ENCODE peak calls at places on chromosome 12, in five cellular contexts. One of them, this sample, is unnamed.

GRCh38 chr12:92468358-92469020 is 234.3 kb upstream of the PLEKHG7 start:
- DNase-seq in H1: no peak
- DNase-seq in K562: no peak
- DNase-seq in HepG2: no peak
- DNase-seq in A549: no peak
- DNase-seq in this sample: no peak

GRCh38 chr12:14473707-14474287 is 93.9 kb downstream of the PLBD1 start:
- DNase-seq in HepG2: peak
- DNase-seq in K562: no peak
- DNase-seq in H1: no peak
- DNase-seq in A549: no peak
- DNase-seq in this sample: no peak

GRCh38 chr12:115375188-115375991 is 691.4 kb upstream of the TBX3 start:
- DNase-seq in A549: no peak
- DNase-seq in H1: no peak
- DNase-seq in K562: no peak
- DNase-seq in HepG2: peak
- DNase-seq in this sample: peak

GRCh38 chr12:5101686-5102085 is 58.0 kb downstream of the KCNA5 start:
- DNase-seq in K562: no peak
- DNase-seq in A549: no peak
- DNase-seq in HepG2: no peak
- DNase-seq in H1: no peak
- DNase-seq in this sample: no peak

GRCh38 chr12:3743803-3744202 is 9.1 kb downstream of the CRACR2A start:
- DNase-seq in HepG2: no peak
- DNase-seq in H1: no peak
- DNase-seq in A549: no peak
- DNase-seq in K562: no peak
- DNase-seq in this sample: peak

GRCh38 chr12:106416273-106416672 is 58.7 kb downstream of the POLR3B start:
- DNase-seq in A549: no peak
- DNase-seq in HepG2: no peak
- DNase-seq in H1: no peak
- DNase-seq in K562: no peak
- DNase-seq in this sample: no peak

GRCh38 chr12:60345442-60345841 is 749.6 kb downstream of the SLC16A7 start:
- DNase-seq in K562: no peak
- DNase-seq in HepG2: no peak
- DNase-seq in A549: no peak
- DNase-seq in H1: no peak
- DNase-seq in this sample: no peak

GRCh38 chr12:77980782-77981181 is 150.1 kb downstream of the NAV3 start:
- DNase-seq in K562: no peak
- DNase-seq in A549: no peak
- DNase-seq in H1: no peak
- DNase-seq in HepG2: no peak
- DNase-seq in this sample: no peak

GRCh38 chr12:71626098-71626497 is 37.5 kb downstream of the ZFC3H1 start:
- DNase-seq in A549: no peak
- DNase-seq in K562: no peak
- DNase-seq in HepG2: no peak
- DNase-seq in H1: no peak
- DNase-seq in this sample: no peak

GRCh38 chr12:39532448-39532847 is 87.2 kb downstream of the ABCD2 start:
- DNase-seq in K562: no peak
- DNase-seq in A549: no peak
- DNase-seq in HepG2: no peak
- DNase-seq in H1: no peak
- DNase-seq in this sample: no peak

GRCh38 chr12:9782547-9783382 is 22.1 kb upstream of the CD69 start:
- DNase-seq in HepG2: no peak
- DNase-seq in A549: no peak
- DNase-seq in H1: no peak
- DNase-seq in K562: no peak
- DNase-seq in this sample: no peak

GRCh38 chr12:110200124-110200417 is 75.9 kb downstream of the IFT81 start:
- DNase-seq in HepG2: peak
- DNase-seq in K562: no peak
- DNase-seq in H1: no peak
- DNase-seq in A549: no peak
- DNase-seq in this sample: no peak

GRCh38 chr12:112852127-112852526 is 54.6 kb upstream of the OAS1 start:
- DNase-seq in HepG2: no peak
- DNase-seq in K562: no peak
- DNase-seq in A549: no peak
- DNase-seq in H1: no peak
- DNase-seq in this sample: no peak

GRCh38 chr12:96091833-96092232 is 56.4 kb upstream of the LTA4H start:
- DNase-seq in HepG2: peak
- DNase-seq in A549: no peak
- DNase-seq in K562: no peak
- DNase-seq in H1: no peak
- DNase-seq in this sample: no peak

GRCh38 chr12:113900711-113901110 is 65.4 kb downstream of the RBM19 start:
- DNase-seq in A549: no peak
- DNase-seq in HepG2: no peak
- DNase-seq in K562: no peak
- DNase-seq in H1: no peak
- DNase-seq in this sample: no peak

GRCh38 chr12:76337583-76337982 is 10.6 kb downstream of the BBS10 start:
- DNase-seq in HepG2: no peak
- DNase-seq in H1: no peak
- DNase-seq in A549: no peak
- DNase-seq in K562: no peak
- DNase-seq in this sample: no peak

GRCh38 chr12:116361404-116362223 is 84.1 kb upstream of the MED13L start:
- DNase-seq in A549: no peak
- DNase-seq in HepG2: no peak
- DNase-seq in H1: no peak
- DNase-seq in K562: no peak
- DNase-seq in this sample: no peak

GRCh38 chr12:48925218-48925871 is at the start of gene FKBP11:
- DNase-seq in H1: peak
- DNase-seq in K562: no peak
- DNase-seq in A549: peak
- DNase-seq in HepG2: no peak
- DNase-seq in this sample: peak

GRCh38 chr12:56258068-56258819 is at the start of gene ANKRD52:
- DNase-seq in K562: peak
- DNase-seq in H1: peak
- DNase-seq in HepG2: peak
- DNase-seq in A549: peak
- DNase-seq in this sample: no peak

GRCh38 chr12:47954058-47954457 is 9.3 kb upstream of the TMEM106C start:
- DNase-seq in A549: no peak
- DNase-seq in K562: no peak
- DNase-seq in H1: no peak
- DNase-seq in HepG2: no peak
- DNase-seq in this sample: no peak

GRCh38 chr12:124545508-124546418 is 21.6 kb downstream of the NCOR2 start:
- DNase-seq in H1: no peak
- DNase-seq in HepG2: no peak
- DNase-seq in K562: no peak
- DNase-seq in A549: no peak
- DNase-seq in this sample: peak

GRCh38 chr12:110693731-110694130 is 4.8 kb upstream of the HVCN1 start:
- DNase-seq in HepG2: no peak
- DNase-seq in H1: no peak
- DNase-seq in A549: no peak
- DNase-seq in K562: no peak
- DNase-seq in this sample: no peak

GRCh38 chr12:123064885-123065619 is 84.6 kb downstream of the ARL6IP4 start:
- DNase-seq in K562: no peak
- DNase-seq in HepG2: no peak
- DNase-seq in H1: no peak
- DNase-seq in A549: no peak
- DNase-seq in this sample: no peak

GRCh38 chr12:62814243-62814642 is 120.7 kb downstream of the PPM1H start:
- DNase-seq in H1: no peak
- DNase-seq in HepG2: no peak
- DNase-seq in K562: no peak
- DNase-seq in A549: no peak
- DNase-seq in this sample: no peak

GRCh38 chr12:121232163-121232562 is 22.2 kb downstream of the P2RX4 start:
- DNase-seq in H1: no peak
- DNase-seq in HepG2: no peak
- DNase-seq in A549: no peak
- DNase-seq in K562: no peak
- DNase-seq in this sample: no peak

GRCh38 chr12:28192145-28192544 is 1.9 kb downstream of the CCDC91 start:
- DNase-seq in H1: no peak
- DNase-seq in K562: peak
- DNase-seq in HepG2: no peak
- DNase-seq in A549: no peak
- DNase-seq in this sample: no peak

GRCh38 chr12:74917743-74918142 is 291.9 kb downstream of the KCNC2 start:
- DNase-seq in H1: no peak
- DNase-seq in A549: no peak
- DNase-seq in HepG2: no peak
- DNase-seq in K562: no peak
- DNase-seq in this sample: no peak

GRCh38 chr12:54430471-54431075 is 11.5 kb upstream of the ITGA5 start:
- DNase-seq in A549: no peak
- DNase-seq in K562: no peak
- DNase-seq in HepG2: no peak
- DNase-seq in H1: no peak
- DNase-seq in this sample: no peak

GRCh38 chr12:54432815-54433164 is 13.7 kb upstream of the ITGA5 start:
- DNase-seq in H1: no peak
- DNase-seq in K562: no peak
- DNase-seq in A549: no peak
- DNase-seq in HepG2: no peak
- DNase-seq in this sample: no peak

GRCh38 chr12:54428050-54429013 is 9.3 kb upstream of the ITGA5 start:
- DNase-seq in H1: no peak
- DNase-seq in HepG2: no peak
- DNase-seq in K562: no peak
- DNase-seq in A549: no peak
- DNase-seq in this sample: no peak

GRCh38 chr12:54429014-54429471 is 10.0 kb upstream of the ITGA5 start:
- DNase-seq in A549: no peak
- DNase-seq in K562: no peak
- DNase-seq in HepG2: peak
- DNase-seq in H1: no peak
- DNase-seq in this sample: no peak

DNA sequence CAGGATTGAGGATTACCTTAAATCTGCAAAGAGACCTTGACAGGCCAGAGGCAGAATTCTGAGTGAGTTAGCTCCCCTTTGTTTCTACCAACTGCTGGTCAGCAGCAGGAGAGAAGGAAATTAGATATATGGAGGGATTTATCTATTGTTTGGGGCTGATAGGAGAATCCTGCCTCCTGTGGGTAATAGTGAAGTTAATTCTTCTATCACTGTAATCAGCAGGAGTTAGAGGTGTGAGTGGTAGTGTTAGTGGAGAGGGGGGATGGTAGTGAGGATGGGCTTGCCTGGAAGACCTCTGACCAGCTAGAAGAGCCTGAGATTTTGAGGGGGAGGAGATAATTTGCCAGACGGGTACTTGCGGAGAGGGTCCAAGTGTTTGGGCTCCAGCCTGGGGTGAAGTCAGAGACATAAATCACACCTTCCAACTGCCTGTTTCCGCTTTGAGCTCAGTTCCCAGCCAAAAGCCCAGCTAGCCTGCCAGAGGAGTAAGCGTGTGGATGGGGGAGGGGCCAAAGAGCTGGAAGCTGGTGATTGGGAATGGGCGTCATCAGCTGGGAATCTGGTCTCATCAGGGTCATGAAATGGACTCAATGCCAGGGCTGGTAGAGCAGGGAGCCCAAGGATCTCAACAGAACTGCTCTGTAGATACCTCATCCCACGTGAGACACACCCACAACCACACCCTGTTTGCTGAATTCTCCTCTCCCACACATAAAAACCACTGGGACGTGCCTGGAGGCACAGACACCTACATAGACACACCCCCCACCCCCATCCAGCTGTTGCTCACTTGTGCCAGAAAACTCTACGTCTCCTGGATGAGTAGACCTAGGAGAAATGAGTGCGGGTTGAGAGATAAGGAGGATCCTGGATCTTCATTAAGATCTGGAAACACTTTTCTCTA is 13.1 kb upstream of the ITGA5 start:
- DNase-seq in HepG2: no peak
- DNase-seq in H1: no peak
- DNase-seq in A549: no peak
- DNase-seq in K562: peak
- DNase-seq in this sample: no peak
- TF ChIP-seq KDM1A in HepG2: no peak
- TF ChIP-seq KDM1A in H1: no peak
- TF ChIP-seq KDM1A in A549: no peak
- TF ChIP-seq KDM1A in K562: peak
- TF ChIP-seq KDM1A in this sample: no peak

DNA sequence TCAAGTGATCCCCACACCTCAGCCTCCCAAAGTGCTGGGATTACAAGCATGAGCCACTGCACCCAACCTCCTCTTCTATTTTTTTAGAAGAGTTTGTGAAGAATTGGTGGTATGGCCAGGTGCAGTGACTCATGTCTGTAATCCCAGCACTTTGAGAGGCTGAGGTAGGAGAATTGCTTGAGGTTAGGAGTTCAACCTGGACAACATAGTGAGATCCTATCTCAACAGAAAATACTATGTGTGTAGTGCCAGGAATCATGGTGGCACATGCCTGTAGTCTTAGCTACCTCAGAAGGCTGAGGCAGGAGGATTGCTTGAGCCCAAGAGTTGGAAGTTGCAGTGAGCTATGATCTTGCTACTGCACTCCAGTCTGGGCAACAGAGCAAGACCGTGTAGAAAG is 5.5 kb upstream of the ATF7 start:
- DNase-seq in H1: no peak
- DNase-seq in K562: no peak
- DNase-seq in HepG2: no peak
- DNase-seq in A549: no peak
- DNase-seq in this sample: no peak
- TF ChIP-seq KDM1A in H1: no peak
- TF ChIP-seq KDM1A in K562: no peak
- TF ChIP-seq KDM1A in HepG2: no peak
- TF ChIP-seq KDM1A in A549: no peak
- TF ChIP-seq KDM1A in this sample: no peak

GRCh38 chr12:132490481-132491348 is 764 bp downstream of the FBRSL1 start:
- DNase-seq in A549: no peak
- DNase-seq in H1: no peak
- DNase-seq in K562: peak
- DNase-seq in HepG2: no peak
- DNase-seq in this sample: no peak
- TF ChIP-seq KDM1A in A549: no peak
- TF ChIP-seq KDM1A in H1: no peak
- TF ChIP-seq KDM1A in K562: no peak
- TF ChIP-seq KDM1A in HepG2: no peak
- TF ChIP-seq KDM1A in this sample: no peak

DNA sequence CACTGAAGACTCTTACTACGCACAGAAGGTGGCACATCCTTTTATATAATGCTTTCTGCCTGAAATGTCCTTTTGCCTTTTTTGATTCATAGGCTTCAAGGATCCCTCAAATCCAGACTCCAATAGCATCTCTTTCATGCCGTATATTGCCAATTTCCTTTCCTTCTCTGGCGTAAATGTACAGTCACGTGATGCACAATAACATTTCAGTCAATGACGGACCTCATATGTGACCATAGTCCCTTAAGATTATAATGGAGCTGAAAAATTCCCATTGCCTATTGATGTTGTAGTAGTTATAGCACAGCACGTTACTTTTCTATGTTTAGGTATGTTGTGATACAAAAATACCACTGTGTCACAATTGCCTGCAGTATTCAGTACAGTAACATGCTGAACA is 196.3 kb downstream of the MSRB3 start:
- DNase-seq in H1: no peak
- DNase-seq in HepG2: no peak
- DNase-seq in A549: no peak
- DNase-seq in K562: no peak
- DNase-seq in this sample: no peak
- TF ChIP-seq KDM1A in H1: no peak
- TF ChIP-seq KDM1A in HepG2: no peak
- TF ChIP-seq KDM1A in A549: no peak
- TF ChIP-seq KDM1A in K562: no peak
- TF ChIP-seq KDM1A in this sample: no peak

This sample was measured in GM12878.